ENCODE peak calls at places on chromosome 5, in seven cellular contexts. E, A, V, L, K, G and B are unnamed samples.

GRCh38 chr5:14420136-14420808 is 161.3 kb upstream of the OTULINL start:
- DNase-seq in E (no peak), A (peak; percentile 78), V (no peak), L (no peak), K (no peak), G (no peak), B (no peak)

GRCh38 chr5:73448451-73449136 is at the start of gene FOXD1:
- DNase-seq in E (peak; percentile 67), A (peak; percentile 96), V (peak; percentile 93), L (no peak), K (no peak), G (peak; percentile 79), B (no peak)

GRCh38 chr5:1214936-1215220 is 10.3 kb upstream of the SLC6A18 start:
- DNase-seq in E (no peak), A (no peak), V (no peak), L (no peak), K (no peak), G (no peak), B (no peak)

GRCh38 chr5:83484294-83484693 is 12.8 kb downstream of the VCAN start:
- DNase-seq in E (no peak), A (no peak), V (no peak), L (no peak), K (no peak), G (no peak), B (no peak)

GRCh38 chr5:149775785-149776184 is 45.7 kb downstream of the PPARGC1B start:
- DNase-seq in E (no peak), A (no peak), V (no peak), L (no peak), K (no peak), G (no peak), B (no peak)

GRCh38 chr5:93964421-93964820 is 223.0 kb upstream of the POU5F2 start:
- DNase-seq in E (no peak), A (no peak), V (no peak), L (no peak), K (no peak), G (no peak), B (no peak)

GRCh38 chr5:50874277-50874984 is 208.0 kb downstream of the PARP8 start:
- DNase-seq in E (peak; percentile 20), A (no peak), V (no peak), L (no peak), K (no peak), G (no peak), B (no peak)

GRCh38 chr5:75460532-75460931 is 50.9 kb downstream of the CERT1 start:
- DNase-seq in E (no peak), A (no peak), V (no peak), L (no peak), K (no peak), G (no peak), B (no peak)

GRCh38 chr5:5014836-5015235 is 125.3 kb upstream of the ADAMTS16 start:
- DNase-seq in E (no peak), A (peak; percentile 92), V (no peak), L (no peak), K (no peak), G (no peak), B (no peak)

GRCh38 chr5:10675177-10675700 is 85.8 kb downstream of the DAP start:
- DNase-seq in E (no peak), A (no peak), V (no peak), L (no peak), K (no peak), G (no peak), B (no peak)

GRCh38 chr5:136435951-136436544 is 70.7 kb upstream of the TRPC7 start:
- DNase-seq in E (no peak), A (no peak), V (no peak), L (no peak), K (no peak), G (no peak), B (no peak)

GRCh38 chr5:79924936-79925893 is 65.8 kb downstream of the MTX3 start:
- DNase-seq in E (peak; percentile 31), A (no peak), V (peak; percentile 41), L (no peak), K (no peak), G (no peak), B (no peak)

GRCh38 chr5:178791976-178792375 is 61.5 kb upstream of the ZNF354A start:
- DNase-seq in E (no peak), A (no peak), V (no peak), L (no peak), K (no peak), G (no peak), B (no peak)

GRCh38 chr5:178793156-178793555 is 62.7 kb upstream of the ZNF354A start:
- DNase-seq in E (no peak), A (no peak), V (peak; percentile 90), L (peak; percentile 19), K (no peak), G (peak; percentile 26), B (no peak)

GRCh38 chr5:178788381-178789085 is 58.1 kb upstream of the ZNF354A start:
- DNase-seq in E (no peak), A (no peak), V (peak; percentile 63), L (no peak), K (no peak), G (no peak), B (no peak)

GRCh38 chr5:178787889-178788288 is 57.4 kb upstream of the ZNF354A start:
- DNase-seq in E (no peak), A (no peak), V (no peak), L (no peak), K (no peak), G (no peak), B (no peak)

DNA sequence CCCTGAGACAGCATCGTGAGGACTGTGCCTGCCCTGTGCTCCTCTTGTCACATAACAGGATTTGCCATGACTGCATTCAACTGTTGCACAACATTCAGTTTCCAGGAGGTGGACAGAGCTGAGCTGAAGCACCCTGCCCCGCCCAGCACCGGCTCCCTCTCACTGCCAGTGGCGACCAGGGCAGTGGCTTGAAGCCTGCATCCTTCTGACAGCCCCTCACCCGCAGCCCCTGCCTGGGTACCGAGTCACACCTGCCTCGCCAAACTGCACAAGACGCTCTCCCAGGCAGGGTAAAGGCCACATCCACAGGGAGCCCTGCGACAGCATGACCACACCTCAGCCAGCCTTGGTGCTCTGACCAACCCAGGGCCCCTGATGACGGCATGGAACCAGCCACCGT is 59.9 kb upstream of the ZNF354A start:
- DNase-seq in E (no peak), A (no peak), V (no peak), L (no peak), K (no peak), G (no peak), B (no peak)
- TF ChIP-seq CTCF in E (no peak), A (no peak), V (no peak), L (no peak), K (no peak), G (no peak), B (no peak)

DNA sequence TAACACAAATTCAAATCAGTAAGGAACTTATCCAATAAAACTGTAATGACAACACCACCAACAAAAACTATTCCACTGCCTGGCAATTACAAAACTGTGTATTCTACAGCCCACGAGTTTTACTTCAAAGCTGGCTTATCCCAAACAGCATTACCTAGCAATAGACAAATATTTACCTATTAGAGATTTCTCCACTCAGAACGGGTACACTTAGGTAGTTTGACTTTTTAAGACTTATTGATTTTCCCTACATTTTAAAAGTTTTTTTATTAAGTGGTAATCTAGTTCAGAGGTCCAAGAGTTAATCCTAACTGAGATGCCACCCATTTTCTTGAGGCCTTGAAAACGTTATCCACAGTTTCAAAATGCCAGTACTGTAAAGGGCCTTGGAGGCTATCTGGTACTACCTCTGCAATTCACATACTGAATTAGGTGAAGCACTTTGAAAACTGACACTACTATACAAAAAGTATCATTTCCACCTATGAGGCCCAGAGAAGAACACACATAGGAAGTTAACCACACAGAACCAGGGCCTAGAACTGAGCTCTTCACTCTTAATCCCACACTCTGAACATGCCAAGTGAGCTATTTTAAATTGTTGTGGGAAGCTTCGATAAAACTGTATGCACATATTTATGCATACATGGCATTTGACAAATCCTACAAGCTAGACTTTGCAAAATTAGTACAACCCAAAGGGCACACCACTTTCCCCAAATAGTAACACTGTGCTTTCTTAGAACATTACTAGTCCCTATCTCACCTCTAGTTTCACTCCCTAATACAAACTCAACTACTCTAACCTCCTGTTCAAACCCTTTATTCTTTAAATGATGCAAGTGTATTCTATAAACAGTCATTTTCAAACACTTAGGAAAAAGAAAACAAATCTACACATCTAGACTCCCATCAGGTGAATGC is 2.1 kb downstream of the NADK2 start:
- DNase-seq in E (no peak), A (no peak), V (no peak), L (no peak), K (no peak), G (no peak), B (no peak)
- H3K27ac ChIP-seq in E (peak overlapping the region; percentile 97), A (no peak overlapping the region), V (no peak overlapping the region), L (peak overlapping the region; percentile 99), K (peak overlapping the region; percentile 87), G (no peak overlapping the region), B (peak overlapping the region; percentile 98)

DNA sequence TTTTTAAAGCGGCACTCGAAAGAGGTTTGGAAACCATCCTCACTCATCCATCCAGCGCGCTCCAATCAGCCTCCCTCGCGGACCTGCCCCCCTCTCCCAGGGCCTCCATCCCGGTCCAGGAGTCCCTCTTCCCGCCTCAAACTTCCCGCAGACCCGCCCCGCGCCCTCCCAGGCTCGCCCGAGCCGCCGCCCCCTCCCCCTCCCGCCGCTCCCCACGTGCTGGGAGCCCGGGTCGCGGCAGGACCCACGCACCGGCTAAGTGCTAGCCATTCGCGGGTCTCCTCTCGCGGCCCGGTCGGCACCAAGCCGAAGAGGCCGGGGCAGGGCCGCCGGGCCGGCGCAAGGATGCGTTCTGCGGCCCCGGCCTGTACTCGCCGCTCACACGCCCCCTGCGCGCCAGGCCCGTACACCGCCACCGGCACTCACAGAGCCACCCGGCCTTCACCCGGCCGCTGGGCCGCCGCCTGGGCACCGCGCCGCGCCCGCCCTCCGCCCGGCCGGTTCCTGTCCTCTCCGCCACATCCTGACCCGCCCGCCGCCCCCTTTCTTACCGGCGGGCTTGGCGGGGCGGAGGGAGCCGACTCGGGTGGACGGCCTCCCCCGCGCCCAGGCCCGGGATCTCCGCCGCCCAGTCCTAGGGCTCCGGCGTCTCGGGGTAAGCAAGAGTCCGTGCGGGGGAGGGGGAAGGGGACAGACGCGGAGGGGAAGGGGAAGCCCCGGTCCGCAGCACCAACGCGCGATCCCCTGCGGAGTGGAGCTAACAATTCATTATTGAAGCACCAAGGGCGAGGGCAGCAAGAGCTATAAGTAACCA is 612 bp downstream of the CHD1 start:
- DNase-seq in E (peak; percentile 73), A (peak; percentile 59), V (peak; percentile 62), L (peak; percentile 57), K (peak; percentile 17), G (peak; percentile 78), B (peak; percentile 42)
- TF ChIP-seq CTCF in E (no peak), A (no peak), V (no peak), L (no peak), K (no peak), G (no peak), B (no peak)

GRCh38 chr5:115844321-115844817 is 2.6 kb downstream of the AP3S1 start:
- DNase-seq in E (no peak), A (no peak), V (no peak), L (no peak), K (no peak), G (no peak), B (no peak)

GRCh38 chr5:115842089-115842881 is 550 bp downstream of the AP3S1 start:
- DNase-seq in E (peak; percentile 14), A (peak; percentile 45), V (no peak), L (no peak), K (peak; percentile 11), G (peak; percentile 32), B (peak; percentile 20)

GRCh38 chr5:115842952-115843351 is 1.2 kb downstream of the AP3S1 start:
- DNase-seq in E (no peak), A (no peak), V (no peak), L (no peak), K (no peak), G (no peak), B (no peak)

GRCh38 chr5:115841382-115842088 is at the start of the genes AP3S1 and ATG12:
- DNase-seq in E (peak; percentile 92), A (peak; percentile 89), V (peak; percentile 91), L (peak; percentile 87), K (peak; percentile 90), G (peak; percentile 94), B (peak; percentile 92)

GRCh38 chr5:115843444-115844130 is 1.9 kb downstream of the AP3S1 start:
- DNase-seq in E (no peak), A (no peak), V (no peak), L (no peak), K (no peak), G (no peak), B (no peak)
- H3K27ac ChIP-seq in E (no peak overlapping the region), A (no peak overlapping the region), V (no peak overlapping the region), L (no peak overlapping the region), K (no peak overlapping the region), G (no peak overlapping the region), B (peak overlapping the region; percentile 16)